ENCODE peak calls at places on chromosome 4, in nine cellular contexts. K, V, W, I, O, R, M, F and N are unnamed samples.

GRCh38 chr4:60805500-60806313 is 394.4 kb upstream of the ADGRL3 start:
- DNase-seq in V (peak), R (peak), W (peak), F (no peak), M (no peak), K (peak), O (peak), I (no peak), N (peak)

GRCh38 chr4:10123227-10124101 is 6.9 kb upstream of the WDR1 start:
- DNase-seq in I (no peak), W (peak), V (no peak), M (no peak), K (no peak), F (no peak), O (no peak), R (no peak), N (peak)

GRCh38 chr4:151226004-151226932 is 50.7 kb upstream of the PRSS48 start:
- DNase-seq in K (no peak), V (no peak), F (no peak), W (peak), M (no peak), I (no peak), R (peak), O (peak), N (no peak)

GRCh38 chr4:26424143-26424542 is 66.1 kb downstream of the CCKAR start:
- DNase-seq in O (peak), R (no peak), F (no peak), M (no peak), I (no peak), V (no peak), W (no peak), K (no peak), N (no peak)

GRCh38 chr4:153535735-153536494 is 69.8 kb downstream of the TMEM131L start:
- DNase-seq in F (no peak), V (no peak), R (peak), O (no peak), W (no peak), I (no peak), K (no peak), M (no peak), N (peak)

GRCh38 chr4:13313856-13314255 is 170.3 kb downstream of the RAB28 start:
- DNase-seq in F (no peak), R (no peak), W (no peak), V (no peak), O (no peak), K (no peak), I (no peak), M (no peak), N (no peak)

GRCh38 chr4:83535520-83535944 is 376 bp upstream of the GPAT3 start:
- DNase-seq in F (peak), K (peak), W (peak), O (peak), V (peak), R (peak), M (no peak), I (peak), N (peak)

GRCh38 chr4:84971319-84971932 is 4.9 kb upstream of the WDFY3 start:
- DNase-seq in O (peak), F (no peak), R (peak), K (peak), W (peak), V (peak), I (no peak), M (no peak), N (peak)

GRCh38 chr4:4384837-4385236 is 2.1 kb upstream of the NSG1 start:
- DNase-seq in W (no peak), R (no peak), I (no peak), F (no peak), M (no peak), V (peak), K (peak), O (no peak), N (peak)

DNA sequence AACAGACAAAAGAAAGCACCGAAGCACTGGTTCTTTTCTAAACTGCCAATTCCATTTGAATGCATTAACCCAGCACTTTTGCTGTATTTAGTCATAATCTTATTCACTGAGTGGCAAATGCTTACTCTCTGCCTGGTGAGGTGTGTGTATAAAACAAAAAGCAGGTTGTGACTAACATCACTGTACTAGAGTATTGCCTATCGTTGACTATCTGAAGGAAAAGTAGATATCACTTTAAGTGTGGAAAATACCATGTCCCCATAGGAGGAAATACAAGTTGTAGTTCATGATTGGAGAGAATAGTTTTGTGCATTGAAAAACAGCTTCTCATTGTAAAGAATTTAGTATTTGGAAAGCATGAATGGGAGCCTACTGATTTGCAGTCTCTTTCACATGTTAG is 2.7 kb downstream of the PDLIM5 start:
- DNase-seq in I (no peak), V (peak), M (no peak), K (no peak), W (peak), F (no peak), O (no peak), R (no peak), N (no peak)
- H3K4me3 ChIP-seq in I (peak), V (peak), M (no peak), K (peak), W (peak), F (peak), O (peak), R (peak), N (no peak)

GRCh38 chr4:139605516-139605915 is 49.5 kb upstream of the SETD7 start:
- DNase-seq in W (no peak), O (no peak), R (no peak), F (no peak), V (peak), I (no peak), K (no peak), M (no peak), N (no peak)

GRCh38 chr4:139609647-139610046 is 53.6 kb upstream of the SETD7 start:
- DNase-seq in W (peak), F (no peak), I (no peak), O (peak), R (peak), V (peak), M (no peak), K (no peak), N (no peak)

GRCh38 chr4:139603576-139604387 is 47.8 kb upstream of the SETD7 start:
- DNase-seq in M (no peak), F (no peak), I (peak), W (peak), V (peak), O (peak), R (peak), K (peak), N (no peak)

GRCh38 chr4:139606600-139607301 is 50.7 kb upstream of the SETD7 start:
- DNase-seq in V (peak), R (peak), F (no peak), M (no peak), I (no peak), K (no peak), O (peak), W (peak), N (no peak)

GRCh38 chr4:139607302-139608060 is 51.5 kb upstream of the SETD7 start:
- DNase-seq in M (no peak), K (no peak), I (no peak), R (no peak), V (no peak), W (peak), O (no peak), F (no peak), N (no peak)
- H3K4me3 ChIP-seq in M (no peak), K (no peak), I (no peak), R (no peak), V (no peak), W (peak), O (no peak), F (peak), N (no peak)

GRCh38 chr4:183407128-183407585 is 37.3 kb upstream of the CDKN2AIP start:
- DNase-seq in F (peak), K (peak), V (peak), W (peak), I (peak), M (peak), O (peak), R (peak), N (peak)
- H3K4me3 ChIP-seq in F (peak), K (peak), V (peak), W (peak), I (peak), M (peak), O (peak), R (peak), N (peak)

GRCh38 chr4:124334119-124334518 is 378.4 kb downstream of the ANKRD50 start:
- DNase-seq in M (no peak), F (no peak), V (peak), K (peak), R (peak), W (peak), O (peak), I (peak), N (peak)
- H3K4me3 ChIP-seq in M (no peak), F (no peak), V (no peak), K (no peak), R (no peak), W (peak), O (no peak), I (no peak), N (no peak)

GRCh38 chr4:8870647-8871416 is 807 bp downstream of the HMX1 start:
- DNase-seq in F (no peak), R (no peak), K (no peak), V (no peak), I (no peak), W (no peak), O (no peak), M (no peak), N (peak)
- H3K4me3 ChIP-seq in F (peak), R (no peak), K (peak), V (no peak), I (no peak), W (no peak), O (no peak), M (no peak), N (peak)

DNA sequence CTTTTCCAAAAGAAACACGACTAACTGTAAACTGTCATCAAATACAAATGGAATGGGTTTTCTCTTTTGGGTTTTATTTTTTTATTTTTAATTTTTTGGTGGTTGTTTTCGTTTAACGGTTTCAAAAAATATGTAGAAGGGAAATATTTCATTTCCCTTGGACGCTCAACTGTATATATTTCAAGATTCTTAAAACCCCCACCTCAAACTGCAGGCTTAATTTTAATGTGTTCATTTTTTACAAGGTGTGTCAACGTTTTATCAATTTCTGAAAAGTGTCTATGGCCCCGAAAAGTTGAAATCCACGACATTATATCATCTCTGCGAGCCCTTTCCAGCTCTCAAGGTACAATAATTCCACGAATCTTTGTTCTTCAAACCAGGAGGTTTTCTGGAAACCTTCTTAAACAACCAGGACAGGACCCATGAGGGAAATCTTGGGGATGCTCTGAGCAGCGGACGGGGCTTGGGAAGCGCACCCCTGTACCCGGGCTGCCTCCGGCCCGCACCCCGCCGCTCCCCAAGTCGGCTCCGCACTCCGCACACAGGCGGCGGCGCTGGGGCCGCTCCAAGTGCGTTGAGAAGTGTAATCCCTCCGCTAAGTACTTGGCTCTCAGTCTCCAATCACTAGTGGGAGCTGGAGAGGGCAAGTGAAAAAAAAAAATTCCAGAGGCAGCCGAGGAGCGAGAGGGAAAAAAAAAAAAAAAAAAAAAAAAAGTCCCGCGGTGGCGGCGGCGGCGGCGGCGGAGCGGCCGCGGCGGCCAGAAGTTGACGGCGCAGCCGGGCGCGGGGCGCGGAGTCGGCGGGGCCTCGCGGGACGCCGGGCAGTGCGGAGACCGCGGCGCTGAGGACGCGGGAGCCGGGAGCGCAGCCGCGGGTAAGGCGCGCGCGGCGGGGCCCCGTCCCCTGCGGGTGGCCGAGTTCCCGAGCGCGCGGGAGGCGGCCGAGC is at the start of gene BMPR1B:
- DNase-seq in K (peak), M (no peak), R (peak), V (peak), W (peak), F (no peak), I (peak), O (peak), N (peak)
- H3K4me3 ChIP-seq in K (peak), M (peak), R (peak), V (peak), W (peak), F (peak), I (peak), O (peak), N (peak)

DNA sequence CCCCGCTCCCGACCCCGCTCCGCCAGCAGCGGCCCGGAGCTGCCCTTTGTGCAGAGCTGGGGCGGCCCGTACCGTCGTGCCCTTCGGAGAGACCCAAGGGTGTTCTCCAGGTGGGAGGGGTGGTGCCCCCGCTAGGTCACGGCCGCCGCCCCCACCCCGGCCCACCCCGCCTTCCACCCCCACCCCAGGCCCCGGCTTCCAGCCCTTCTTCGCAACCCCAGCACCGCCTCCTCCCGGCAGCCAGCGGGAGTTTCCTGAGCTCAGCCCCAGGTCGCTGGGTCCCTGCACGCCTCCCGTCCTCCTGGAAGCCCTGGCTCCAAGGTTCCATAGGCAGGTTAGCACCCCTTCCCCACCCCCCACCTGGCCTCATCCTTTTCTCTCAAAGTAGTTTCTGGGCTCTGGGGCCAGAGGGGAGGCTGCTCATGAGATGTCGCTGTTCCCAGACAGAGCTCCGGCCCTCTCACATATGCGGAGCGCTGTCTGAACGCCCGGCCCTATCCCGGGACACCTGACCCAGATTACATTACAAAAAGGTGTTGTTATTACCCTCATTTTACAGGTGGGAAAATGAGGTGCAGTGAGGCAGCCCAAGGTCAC is 25.2 kb upstream of the FGFR3 start:
- DNase-seq in O (no peak), V (peak), I (no peak), R (peak), F (no peak), M (peak), W (peak), K (peak), N (peak)
- H3K4me3 ChIP-seq in O (peak), V (peak), I (peak), R (peak), F (peak), M (peak), W (no peak), K (peak), N (peak)

DNA sequence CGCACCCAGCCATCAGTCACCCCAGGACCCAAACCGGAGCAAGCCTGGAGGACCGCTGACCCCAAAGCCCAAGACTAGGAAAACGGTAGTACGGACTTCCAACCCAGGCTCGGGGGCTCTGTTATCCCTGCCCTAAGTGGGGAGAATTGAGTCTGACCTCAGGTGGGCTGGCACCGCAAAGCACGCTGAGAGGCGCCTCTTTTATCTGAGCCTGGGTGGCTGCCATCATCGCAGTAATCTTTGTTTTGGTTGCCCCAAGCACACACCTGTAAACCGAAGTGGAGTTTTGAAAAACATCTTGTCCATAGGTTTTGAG is 894 bp upstream of the SH3RF1 start:
- DNase-seq in M (no peak), F (no peak), W (peak), R (no peak), O (no peak), V (no peak), K (no peak), I (no peak), N (no peak)
- H3K4me3 ChIP-seq in M (peak), F (peak), W (peak), R (peak), O (peak), V (peak), K (peak), I (peak), N (peak)

DNA sequence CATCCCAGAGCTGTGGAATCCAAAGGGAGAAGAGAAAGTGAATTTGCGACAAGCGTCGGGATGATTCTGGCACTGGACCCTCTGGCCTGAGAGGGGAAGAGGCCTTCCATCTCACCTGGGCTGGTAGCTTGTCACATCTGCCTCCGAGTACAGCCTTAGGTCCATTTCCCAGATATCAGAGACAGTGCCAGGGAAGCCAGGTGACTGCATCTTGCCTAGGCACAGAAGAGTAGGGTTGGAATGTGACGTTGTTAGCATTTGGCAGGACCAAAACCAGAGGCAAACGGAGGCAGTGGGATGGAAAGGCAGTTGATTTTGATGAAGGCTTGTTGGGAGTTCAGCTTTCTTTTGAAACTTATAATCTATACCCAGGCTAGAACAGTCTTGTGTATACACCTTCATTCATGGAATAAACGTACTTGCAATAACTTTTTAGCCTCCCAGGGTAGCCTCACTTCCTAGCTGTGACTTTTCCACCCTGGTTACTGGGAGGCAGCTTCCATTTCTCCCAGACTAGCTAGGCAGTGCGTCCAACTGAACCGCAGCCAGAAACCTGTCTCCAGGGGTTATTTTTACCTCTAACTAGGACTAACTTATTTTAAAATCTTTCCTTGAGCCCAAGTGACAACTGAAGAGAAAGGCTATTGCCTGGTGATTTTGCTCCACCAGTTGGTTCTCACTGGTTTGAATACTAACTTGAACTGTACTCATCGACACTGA is 5.9 kb downstream of the SOD3 start:
- DNase-seq in R (no peak), V (no peak), M (no peak), F (no peak), O (no peak), I (no peak), K (no peak), W (no peak), N (peak)
- H3K4me3 ChIP-seq in R (no peak), V (no peak), M (peak), F (peak), O (no peak), I (no peak), K (no peak), W (peak), N (no peak)